ENCODE peak calls at places on chromosome 12, in ten cellular contexts. W, R, F, C, K, H, Z, U, J and T are unnamed samples. For H3K27me3, the result is how much of the 10 kb centered on the place peaks cover.

GRCh38 chr12:79691299-79692248 is 810 bp upstream of the PAWR start:
- DNase-seq in C (peak), F (no peak), U (no peak), W (no peak), Z (peak), R (no peak), J (no peak), K (no peak), H (peak), T (no peak)

GRCh38 chr12:124621296-124621660 is 53.9 kb upstream of the NCOR2 start:
- DNase-seq in W (no peak), Z (peak), F (peak), C (peak), J (no peak), H (no peak), R (no peak), U (no peak), K (peak), T (peak)

GRCh38 chr12:10688042-10688441 is 14.2 kb upstream of the STYK1 start:
- DNase-seq in F (no peak), R (no peak), H (no peak), Z (no peak), C (no peak), W (no peak), U (no peak), J (no peak), K (no peak), T (no peak)

GRCh38 chr12:70427611-70428010 is 61.5 kb downstream of the KCNMB4 start:
- DNase-seq in K (no peak), U (no peak), H (no peak), J (no peak), W (no peak), F (no peak), C (no peak), Z (no peak), R (no peak), T (no peak)

GRCh38 chr12:47393403-47393790 is 312.4 kb downstream of the RPAP3 start:
- DNase-seq in W (no peak), Z (peak), F (no peak), K (no peak), H (no peak), C (no peak), J (no peak), U (no peak), R (no peak), T (no peak)

GRCh38 chr12:56414401-56414800 is 34.8 kb downstream of the TIMELESS start:
- DNase-seq in U (no peak), J (no peak), F (no peak), H (no peak), Z (no peak), C (no peak), R (no peak), K (no peak), W (no peak), T (no peak)

GRCh38 chr12:1737643-1738286 is 46.9 kb downstream of the ADIPOR2 start:
- DNase-seq in F (no peak), R (no peak), K (no peak), U (no peak), H (no peak), J (no peak), W (no peak), Z (no peak), C (no peak), T (no peak)

GRCh38 chr12:65637774-65638173 is 186.5 kb upstream of the HMGA2 start:
- DNase-seq in W (no peak), R (no peak), C (no peak), H (no peak), K (no peak), J (no peak), U (no peak), F (no peak), Z (peak), T (no peak)

GRCh38 chr12:124497658-124498057 is 69.8 kb downstream of the NCOR2 start:
- DNase-seq in U (no peak), J (no peak), K (peak), R (no peak), F (no peak), W (no peak), Z (peak), C (peak), H (peak), T (peak)

GRCh38 chr12:121767525-121768016 is 25.9 kb downstream of the RHOF start:
- DNase-seq in H (no peak), K (peak), W (no peak), J (no peak), F (no peak), U (no peak), Z (peak), R (no peak), C (no peak), T (no peak)

GRCh38 chr12:9936597-9936996 is 4.4 kb upstream of the CLEC2A start:
- DNase-seq in J (no peak), C (no peak), H (no peak), F (no peak), K (no peak), R (no peak), W (no peak), Z (peak), U (no peak), T (no peak)

GRCh38 chr12:68319988-68320623 is 12.1 kb downstream of the MDM1 start:
- DNase-seq in U (no peak), H (no peak), Z (peak), F (no peak), K (peak), W (no peak), R (no peak), J (no peak), C (peak), T (no peak)

GRCh38 chr12:131990066-131990979 is 40.6 kb downstream of the EP400 start:
- DNase-seq in Z (no peak), U (peak), F (no peak), J (no peak), W (no peak), K (no peak), H (no peak), R (no peak), C (no peak), T (no peak)

GRCh38 chr12:104520242-104520900 is 63.6 kb downstream of the CHST11 start:
- DNase-seq in J (no peak), U (no peak), H (peak), W (no peak), C (no peak), K (no peak), F (no peak), R (no peak), Z (no peak), T (no peak)

GRCh38 chr12:107415066-107415465 is 270.5 kb upstream of the PWP1 start:
- DNase-seq in U (no peak), W (no peak), C (no peak), J (no peak), R (no peak), H (no peak), Z (peak), K (no peak), F (no peak), T (no peak)

GRCh38 chr12:55842681-55843429 is at the start of gene MMP19:
- DNase-seq in J (no peak), R (no peak), W (no peak), U (no peak), C (peak), H (no peak), F (no peak), Z (peak), K (no peak), T (no peak)

GRCh38 chr12:46990211-46990610 is 89.2 kb upstream of the PCED1B start:
- DNase-seq in K (no peak), R (no peak), J (no peak), Z (no peak), U (no peak), F (no peak), H (no peak), W (no peak), C (no peak), T (no peak)

GRCh38 chr12:49322367-49322707 is 718 bp upstream of the TROAP start:
- DNase-seq in R (no peak), H (no peak), F (no peak), Z (no peak), K (no peak), U (no peak), W (no peak), C (peak), J (no peak), T (no peak)

GRCh38 chr12:49895773-49896172 is 7.9 kb downstream of the FAIM2 start:
- DNase-seq in Z (no peak), C (no peak), F (no peak), H (no peak), U (no peak), J (no peak), W (no peak), R (no peak), K (no peak), T (no peak)

GRCh38 chr12:16358896-16359295 is 11.5 kb downstream of the MGST1 start:
- DNase-seq in F (no peak), J (no peak), W (no peak), U (no peak), K (no peak), H (no peak), C (no peak), Z (peak), R (no peak), T (no peak)

GRCh38 chr12:68536885-68537284 is 73.8 kb upstream of the RAP1B start:
- DNase-seq in K (no peak), U (no peak), H (no peak), R (no peak), F (no peak), J (no peak), Z (no peak), C (no peak), W (no peak), T (no peak)

GRCh38 chr12:46556820-46557524 is 184.4 kb upstream of the SLC38A2 start:
- DNase-seq in C (no peak), H (no peak), R (no peak), W (no peak), U (no peak), F (no peak), Z (peak), K (no peak), J (no peak), T (no peak)

GRCh38 chr12:34347367-34347766 is 325.1 kb downstream of the ALG10 start:
- DNase-seq in R (no peak), F (no peak), C (no peak), H (no peak), U (no peak), Z (no peak), K (no peak), W (no peak), J (no peak), T (no peak)

GRCh38 chr12:7093486-7093885 is 1.2 kb upstream of the C1R start:
- DNase-seq in Z (no peak), H (no peak), W (no peak), F (no peak), J (no peak), K (no peak), U (no peak), R (no peak), C (no peak), T (no peak)

GRCh38 chr12:104230304-104230703 is 14.7 kb downstream of the TXNRD1 start:
- DNase-seq in Z (no peak), J (no peak), K (no peak), U (no peak), H (no peak), C (no peak), F (no peak), W (no peak), R (no peak), T (no peak)

GRCh38 chr12:47021298-47021697 is 58.1 kb upstream of the PCED1B start:
- DNase-seq in K (no peak), F (no peak), Z (peak), H (peak), C (peak), J (peak), R (peak), W (no peak), U (peak), T (no peak)

GRCh38 chr12:77226398-77226797 is 161.0 kb upstream of the E2F7 start:
- DNase-seq in Z (no peak), C (no peak), H (no peak), R (no peak), F (no peak), U (no peak), W (no peak), J (no peak), K (no peak), T (no peak)

GRCh38 chr12:111446044-111446581 is 40.4 kb downstream of the SH2B3 start:
- DNase-seq in K (no peak), F (peak), C (no peak), U (no peak), J (no peak), H (no peak), R (peak), Z (peak), W (no peak), T (peak)

GRCh38 chr12:51863363-51863920 is 14.9 kb upstream of the FIGNL2 start:
- DNase-seq in W (no peak), R (no peak), C (no peak), K (no peak), U (peak), F (no peak), J (no peak), Z (no peak), H (no peak), T (no peak)

GRCh38 chr12:65170245-65170881 is 980 bp downstream of the LEMD3 start:
- DNase-seq in H (peak), K (peak), Z (peak), U (peak), W (peak), C (peak), F (peak), R (peak), J (peak), T (peak)

GRCh38 chr12:48816148-48816854 is 2.0 kb upstream of the CACNB3 start:
- DNase-seq in C (peak), R (no peak), K (no peak), H (no peak), W (no peak), U (no peak), Z (no peak), F (no peak), J (no peak), T (no peak)

GRCh38 chr12:42459336-42459847 is 130.2 kb downstream of the PRICKLE1 start:
- DNase-seq in Z (no peak), H (no peak), U (no peak), W (no peak), K (no peak), J (no peak), R (no peak), C (no peak), F (no peak), T (no peak)

GRCh38 chr12:15289192-15289591 is 33.1 kb upstream of the PTPRO start:
- DNase-seq in C (no peak), F (no peak), Z (no peak), W (no peak), K (no peak), J (peak), H (no peak), U (no peak), R (no peak), T (no peak)

GRCh38 chr12:102016472-102016871 is 45.3 kb downstream of the WASHC3 start:
- DNase-seq in J (no peak), F (no peak), R (no peak), Z (peak), C (no peak), K (no peak), W (no peak), H (no peak), U (no peak), T (no peak)

GRCh38 chr12:70982286-70982685 is 61.7 kb upstream of the PTPRR start:
- DNase-seq in R (no peak), F (no peak), J (no peak), C (no peak), Z (peak), H (no peak), W (no peak), K (no peak), U (no peak), T (no peak)

GRCh38 chr12:78863482-78864427 is 819 bp upstream of the SYT1 start:
- DNase-seq in Z (peak), H (peak), F (peak), J (peak), R (no peak), U (peak), C (peak), K (peak), W (no peak), T (peak)

GRCh38 chr12:127785535-127785934 is 481.4 kb upstream of the TMEM132C start:
- DNase-seq in R (no peak), H (no peak), K (no peak), Z (no peak), W (no peak), C (peak), J (no peak), F (no peak), U (no peak), T (no peak)

GRCh38 chr12:127785936-127786335 is 481.0 kb upstream of the TMEM132C start:
- DNase-seq in U (no peak), Z (no peak), K (no peak), F (no peak), H (no peak), J (no peak), C (no peak), R (no peak), W (no peak), T (no peak)

DNA sequence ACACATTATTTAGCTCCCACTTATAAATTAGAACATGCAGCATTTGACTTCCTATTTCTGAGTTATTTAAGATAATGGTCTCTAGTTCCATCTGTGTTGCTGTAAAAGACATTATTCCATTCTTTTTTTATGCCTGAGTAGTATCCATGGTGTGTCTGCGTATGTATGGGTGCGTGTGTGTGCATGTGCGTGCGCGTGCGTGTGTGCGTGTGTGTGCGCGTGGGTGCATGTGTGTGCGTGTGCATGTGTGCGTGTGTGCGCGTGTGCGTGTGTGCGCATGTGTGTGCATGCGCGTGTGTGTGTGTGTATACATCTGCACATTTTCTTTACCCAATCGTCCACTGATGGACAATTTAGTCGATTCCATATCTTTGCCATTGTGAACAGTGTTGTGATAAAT is 479.4 kb upstream of the TMEM132C start:
- DNase-seq in J (no peak), F (no peak), K (no peak), U (no peak), R (no peak), W (no peak), H (no peak), C (no peak), Z (no peak), T (no peak)
- H3K27me3 ChIP-seq in J (under half), F (under half), K (under half), U (under half), R (under half), W (under half), H (under half), C (under half), Z (under half), T (under half)

GRCh38 chr12:113422929-113423669 is 919 bp downstream of the SDSL start:
- DNase-seq in H (no peak), Z (peak), U (no peak), C (no peak), K (no peak), F (no peak), J (no peak), W (no peak), R (no peak), T (no peak)
- H3K27me3 ChIP-seq in H (under half), Z (under half), U (under half), C (under half), K (under half), F (under half), J (under half), W (under half), R (under half), T (under half)

GRCh38 chr12:93578221-93578620 is 5.7 kb downstream of the SOCS2 start:
- DNase-seq in H (no peak), W (no peak), R (no peak), C (no peak), J (no peak), F (no peak), Z (no peak), K (no peak), U (no peak), T (no peak)
- H3K27me3 ChIP-seq in H (under half), W (under half), R (under half), C (under half), J (under half), F (under half), Z (under half), K (under half), U (under half), T (under half)

DNA sequence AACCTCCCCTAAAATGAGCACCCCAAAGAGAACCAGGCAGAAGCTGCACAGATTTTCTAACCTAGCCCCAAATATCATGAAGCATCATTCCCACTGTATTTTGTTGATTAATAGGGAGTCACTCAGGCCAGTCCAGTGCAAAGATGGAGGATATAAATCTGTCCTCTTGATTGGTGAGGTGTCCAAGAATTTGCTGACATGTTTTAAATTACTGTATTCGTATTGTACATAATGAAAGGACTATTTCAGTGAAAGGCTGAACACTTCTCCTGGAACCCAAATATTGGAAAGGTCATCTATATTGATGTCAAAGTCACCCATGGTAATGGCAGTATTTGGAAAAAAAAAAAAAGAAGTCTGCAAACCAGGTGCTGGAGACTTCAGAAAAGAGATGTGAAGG is 477.5 kb downstream of the RMST start:
- DNase-seq in C (no peak), R (no peak), Z (no peak), U (no peak), F (no peak), K (no peak), H (no peak), W (no peak), J (no peak), T (no peak)
- H3K27me3 ChIP-seq in C (under half), R (under half), Z (under half), U (under half), F (under half), K (under half), H (under half), W (under half), J (under half), T (under half)

GRCh38 chr12:54007538-54008259 is 1.1 kb upstream of the HOXC8 start:
- DNase-seq in H (no peak), Z (no peak), J (no peak), C (no peak), R (no peak), F (no peak), K (no peak), W (no peak), U (no peak), T (no peak)

GRCh38 chr12:54004841-54005530 is 3.8 kb upstream of the HOXC8 start:
- DNase-seq in R (no peak), J (no peak), K (no peak), H (no peak), C (no peak), W (no peak), F (no peak), Z (no peak), U (peak), T (no peak)

GRCh38 chr12:54006700-54007220 is 2.0 kb upstream of the HOXC8 start:
- DNase-seq in Z (no peak), R (no peak), W (no peak), F (no peak), H (no peak), J (no peak), U (no peak), K (no peak), C (peak), T (peak)

GRCh38 chr12:54005531-54005852 is 3.3 kb upstream of the HOXC8 start:
- DNase-seq in F (no peak), J (no peak), H (no peak), K (no peak), U (no peak), Z (no peak), W (no peak), R (no peak), C (no peak), T (no peak)

GRCh38 chr12:54005853-54006699 is 2.7 kb upstream of the HOXC8 start:
- DNase-seq in C (peak), R (peak), H (peak), W (peak), K (peak), U (peak), J (peak), Z (peak), F (peak), T (peak)
- H3K27me3 ChIP-seq in C (half or more), R (half or more), H (half or more), W (half or more), K (half or more), U (half or more), J (half or more), Z (half or more), F (under half), T (under half)

DNA sequence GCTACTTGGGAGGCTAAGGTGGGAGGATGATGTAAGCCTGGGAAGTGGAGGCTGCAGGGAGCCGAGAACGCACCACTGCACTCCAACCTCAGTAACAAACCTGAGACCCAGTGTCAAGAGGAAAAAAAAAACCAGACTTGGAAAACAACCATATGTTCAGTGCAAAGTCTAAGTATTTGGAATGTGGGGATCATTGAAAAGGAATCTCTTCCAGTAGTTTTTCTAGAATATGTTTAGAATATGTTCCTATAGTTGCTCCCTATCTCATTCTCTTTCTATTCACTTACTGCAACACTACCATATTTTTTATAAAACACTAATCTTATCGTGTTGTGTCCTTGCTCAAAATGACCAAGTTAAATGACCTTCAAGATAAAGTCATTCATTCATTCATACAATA is 423.5 kb upstream of the SOX5 start:
- DNase-seq in J (no peak), H (no peak), C (no peak), U (no peak), F (no peak), W (no peak), R (no peak), Z (peak), K (no peak), T (no peak)
- H3K27me3 ChIP-seq in J (under half), H (under half), C (under half), U (under half), F (under half), W (under half), R (under half), Z (under half), K (under half), T (under half)

DNA sequence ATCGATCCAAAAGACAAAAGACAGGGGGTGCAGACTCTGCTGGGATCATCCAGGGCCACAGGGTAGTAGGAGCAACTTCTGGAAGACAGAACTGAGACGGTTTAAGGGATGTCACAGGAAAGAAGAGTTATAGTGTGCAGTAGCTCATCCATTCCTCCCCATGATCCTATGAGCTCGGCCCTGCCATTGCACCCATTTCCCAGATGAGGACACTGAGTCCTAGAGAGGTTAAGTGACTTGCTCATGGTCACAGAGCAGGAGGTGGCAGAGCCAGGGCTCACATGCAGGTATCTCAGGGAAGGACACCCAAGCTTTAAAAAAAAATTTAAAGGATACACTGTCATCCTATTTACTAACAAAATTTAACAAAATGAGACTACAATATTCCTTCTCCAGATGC is 86.1 kb upstream of the FZD10 start:
- DNase-seq in U (no peak), J (no peak), W (no peak), Z (no peak), H (no peak), F (no peak), K (no peak), R (no peak), C (no peak), T (no peak)
- H3K27me3 ChIP-seq in U (half or more), J (under half), W (under half), Z (under half), H (under half), F (under half), K (half or more), R (under half), C (under half), T (under half)